ENCODE peak calls at places on chromosomes 11 and 22, in eight cellular contexts. Q is tibial artery, Z is PC-9, N is B cell, V is HFF-Myc, M is Calu3, B is brain microvascular endothelial cell, H is pancreas. Y is an unnamed sample.

GRCh38 chr11:73139476-73140198 is 2.5 kb downstream of the FCHSD2 start:
- DNase-seq in Q (no peak), Z (peak; percentile 31), N (no peak), V (no peak), M (no peak), B (no peak), H (no peak), Y (no peak)

GRCh38 chr11:68036717-68037239 is 2.0 kb upstream of the TCIRG1 start:
- DNase-seq in Q (peak; percentile 83), Z (no peak), N (no peak), V (no peak), M (no peak), B (no peak), H (peak; percentile 88), Y (no peak)

GRCh38 chr22:31637375-31637937 is 24.6 kb downstream of the PISD start:
- DNase-seq in Q (no peak), Z (no peak), N (peak; percentile 72), V (no peak), M (no peak), B (no peak), H (no peak), Y (no peak)

GRCh38 chr22:44363214-44363979 is 50.6 kb upstream of the SHISAL1 start:
- DNase-seq in Q (peak; percentile 97), Z (peak; percentile 88), N (no peak), V (peak; percentile 92), M (peak; percentile 76), B (peak; percentile 92), H (peak; percentile 64), Y (no peak)

GRCh38 chr11:123628936-123629683 is 25.3 kb downstream of the SCN3B start:
- DNase-seq in Q (no peak), Z (no peak), N (no peak), V (no peak), M (no peak), B (peak; percentile 22), H (no peak), Y (no peak)

GRCh38 chr11:46727952-46728658 is 9.1 kb downstream of the F2 start:
- DNase-seq in Q (no peak), Z (no peak), N (no peak), V (no peak), M (no peak), B (no peak), H (no peak), Y (no peak)

GRCh38 chr11:10450451-10451398 is 4.3 kb upstream of the AMPD3 start:
- DNase-seq in Q (no peak), Z (peak; percentile 47), N (peak; percentile 52), V (no peak), M (peak; percentile 85), B (no peak), H (peak; percentile 88), Y (no peak)

GRCh38 chr22:25645964-25646363 is 81.5 kb downstream of the GRK3 start:
- DNase-seq in Q (no peak), Z (no peak), N (no peak), V (no peak), M (no peak), B (no peak), H (no peak), Y (no peak)

GRCh38 chr22:23057331-23057730 is 13.0 kb upstream of the GNAZ start:
- DNase-seq in Q (no peak), Z (no peak), N (no peak), V (no peak), M (no peak), B (no peak), H (no peak), Y (no peak)

GRCh38 chr22:23060612-23061400 is 9.5 kb upstream of the GNAZ start:
- DNase-seq in Q (peak; percentile 60), Z (no peak), N (no peak), V (no peak), M (no peak), B (no peak), H (peak; percentile 27), Y (no peak)

GRCh38 chr22:23058063-23058462 is 12.3 kb upstream of the GNAZ start:
- DNase-seq in Q (no peak), Z (no peak), N (no peak), V (no peak), M (no peak), B (no peak), H (no peak), Y (no peak)

GRCh38 chr22:23061471-23062280 is 8.6 kb upstream of the GNAZ start:
- DNase-seq in Q (no peak), Z (no peak), N (no peak), V (no peak), M (no peak), B (no peak), H (peak; percentile 27), Y (no peak)

DNA sequence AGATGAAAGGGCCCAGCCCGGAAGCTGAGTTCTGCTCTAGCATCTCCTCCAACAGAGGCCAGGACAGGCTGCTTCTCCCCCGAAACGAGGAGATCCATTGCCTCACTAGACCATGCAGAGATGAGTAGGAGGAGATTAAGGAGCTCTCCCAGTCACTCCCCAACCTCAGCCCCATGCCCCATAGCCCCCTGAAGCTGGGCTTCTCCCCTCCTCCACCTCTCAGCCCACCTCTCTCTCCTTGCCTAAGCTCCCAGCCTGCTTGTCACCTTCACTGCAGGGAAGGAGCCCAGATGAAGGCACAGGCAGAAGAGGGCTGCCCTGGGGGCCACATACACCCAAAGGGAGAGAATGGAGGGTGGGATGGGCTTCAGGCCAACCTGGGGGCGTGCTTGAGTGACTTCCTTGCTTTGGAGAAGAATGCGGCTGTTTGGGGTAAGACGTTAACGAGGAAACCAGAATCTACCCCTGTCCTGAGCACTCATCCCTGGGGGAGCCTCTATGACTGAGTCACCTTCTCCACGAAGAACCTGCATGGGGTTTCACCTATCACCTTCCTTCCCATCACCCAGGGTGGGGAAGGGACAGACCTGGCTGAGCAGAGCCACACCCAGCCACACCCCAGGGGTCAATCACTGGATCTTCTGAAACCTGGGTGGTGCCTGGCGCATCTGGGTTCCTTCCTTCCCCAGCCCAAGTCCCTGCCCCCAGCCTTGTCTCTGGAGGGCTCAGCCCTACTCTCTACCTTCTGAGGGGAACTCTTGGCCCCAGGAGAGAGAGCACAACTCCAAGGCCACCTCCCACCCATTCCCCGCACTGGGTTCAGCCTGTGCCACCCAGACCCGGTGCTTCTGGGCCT is 11.6 kb upstream of the GNAZ start:
- DNase-seq in Q (peak; percentile 52), Z (no peak), N (no peak), V (no peak), M (no peak), B (no peak), H (no peak), Y (no peak)
- TF ChIP-seq CTCF in Q (no peak), Z (no peak), N (no peak), V (no peak), M (no peak), B (no peak), H (no peak), Y (no peak)

GRCh38 chr11:18721576-18722292 is 4.3 kb downstream of the IGSF22 start:
- DNase-seq in Q (no peak), Z (peak; percentile 51), N (no peak), V (peak; percentile 27), M (peak; percentile 76), B (peak; percentile 46), H (peak; percentile 80), Y (no peak)

GRCh38 chr11:18720086-18720810 is 5.7 kb downstream of the IGSF22 start:
- DNase-seq in Q (no peak), Z (no peak), N (no peak), V (no peak), M (no peak), B (no peak), H (no peak), Y (no peak)

GRCh38 chr11:18720811-18721575 is 5.0 kb downstream of the IGSF22 start:
- DNase-seq in Q (peak; percentile 89), Z (peak; percentile 59), N (peak; percentile 79), V (peak; percentile 32), M (peak; percentile 88), B (peak; percentile 55), H (peak; percentile 90), Y (peak; percentile 71)

GRCh38 chr11:18723991-18724390 is 2.0 kb downstream of the IGSF22 start:
- DNase-seq in Q (no peak), Z (no peak), N (no peak), V (no peak), M (no peak), B (no peak), H (no peak), Y (no peak)

DNA sequence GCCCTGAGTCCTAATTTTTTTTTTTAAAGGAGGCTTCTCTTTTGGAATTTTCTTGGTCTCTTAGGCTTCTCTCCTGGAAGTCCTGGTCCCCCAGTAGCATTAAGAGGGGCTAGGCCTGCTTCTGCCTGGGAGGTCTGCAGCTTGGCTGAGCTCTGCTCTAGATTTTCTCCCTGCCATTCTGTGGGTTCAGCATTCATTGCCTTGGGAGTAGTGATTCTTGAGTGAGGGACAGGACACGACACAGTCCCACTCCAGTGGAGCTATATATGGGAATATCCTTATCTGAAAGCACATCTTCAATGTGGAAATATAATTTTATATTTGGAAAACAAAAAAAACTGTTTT is 3.7 kb downstream of the IGSF22 start:
- DNase-seq in Q (no peak), Z (no peak), N (no peak), V (no peak), M (no peak), B (no peak), H (no peak), Y (no peak)
- TF ChIP-seq CTCF in Q (no peak), Z (peak; percentile 48), N (peak; percentile 42), V (no peak), M (peak; percentile 0), B (no peak), H (no peak), Y (no peak)

GRCh38 chr11:119056397-119056999 is 507 bp downstream of the HYOU1 start:
- DNase-seq in Q (no peak), Z (peak; percentile 61), N (peak; percentile 53), V (no peak), M (peak; percentile 28), B (no peak), H (peak; percentile 87), Y (no peak)
- TF ChIP-seq CTCF in Q (no peak), Z (peak; percentile 27), N (no peak), V (no peak), M (no peak), B (no peak), H (no peak), Y (no peak)

GRCh38 chr22:29275819-29276565 is 7.9 kb downstream of the EWSR1 start:
- DNase-seq in Q (no peak), Z (no peak), N (no peak), V (no peak), M (no peak), B (no peak), H (no peak), Y (no peak)

GRCh38 chr22:29269731-29270474 is 1.8 kb downstream of the EWSR1 start:
- DNase-seq in Q (peak; percentile 37), Z (no peak), N (no peak), V (no peak), M (no peak), B (no peak), H (no peak), Y (no peak)

GRCh38 chr22:29270475-29271271 is 2.6 kb downstream of the EWSR1 start:
- DNase-seq in Q (peak; percentile 39), Z (peak; percentile 74), N (no peak), V (no peak), M (no peak), B (peak; percentile 22), H (no peak), Y (no peak)

GRCh38 chr22:29275167-29275566 is 7.1 kb downstream of the EWSR1 start:
- DNase-seq in Q (no peak), Z (no peak), N (no peak), V (no peak), M (no peak), B (no peak), H (no peak), Y (no peak)

GRCh38 chr22:29272624-29273023 is 4.6 kb downstream of the EWSR1 start:
- DNase-seq in Q (no peak), Z (no peak), N (no peak), V (no peak), M (no peak), B (no peak), H (no peak), Y (no peak)
- TF ChIP-seq CTCF in Q (no peak), Z (no peak), N (no peak), V (no peak), M (no peak), B (no peak), H (no peak), Y (no peak)

Y was measured in D721Med.